ENCODE peak calls at places on chromosome 7, in five cellular contexts. M is dorsolateral prefrontal cortex; Y is CD8-positive, alpha-beta T cell; P is Panc1; C is HCT116. E is an unnamed sample.

GRCh38 chr7:77538186-77538907 is 1.3 kb downstream of the PTPN12 start:
- DNase-seq in P (peak; percentile 88), M (peak; percentile 68), Y (no peak), C (peak; percentile 90), E (peak; percentile 88)

GRCh38 chr7:50556247-50556976 is 8.8 kb downstream of the DDC start:
- DNase-seq in M (no peak), C (no peak), P (no peak), Y (no peak), E (no peak)

GRCh38 chr7:77391230-77391629 is 24.9 kb downstream of the GSAP start:
- DNase-seq in C (no peak), P (no peak), M (no peak), Y (no peak), E (no peak)

GRCh38 chr7:78006063-78006755 is 207.6 kb downstream of the PHTF2 start:
- DNase-seq in C (no peak), P (no peak), Y (no peak), M (no peak), E (no peak)

GRCh38 chr7:95630702-95631458 is 34.6 kb upstream of the PDK4 start:
- DNase-seq in Y (no peak), M (no peak), C (no peak), P (no peak), E (no peak)

GRCh38 chr7:57646901-57647246 is 196.9 kb downstream of the ZNF716 start:
- DNase-seq in C (no peak), Y (no peak), P (no peak), M (no peak), E (peak; percentile 70)

GRCh38 chr7:100681491-100682227 is 8.1 kb downstream of the GNB2 start:
- DNase-seq in C (no peak), M (no peak), P (no peak), Y (no peak), E (no peak)

GRCh38 chr7:78179827-78180226 is 381.3 kb downstream of the PHTF2 start:
- DNase-seq in C (no peak), P (no peak), M (no peak), Y (no peak), E (no peak)

GRCh38 chr7:79598351-79598750 is 144.9 kb upstream of the MAGI2 start:
- DNase-seq in P (no peak), C (no peak), M (no peak), Y (no peak), E (no peak)

GRCh38 chr7:45680776-45681175 is 106.6 kb downstream of the ADCY1 start:
- DNase-seq in C (no peak), Y (no peak), P (no peak), M (no peak), E (no peak)

GRCh38 chr7:124764847-124765400 is 668 bp downstream of the GPR37 start:
- DNase-seq in P (no peak), Y (no peak), C (no peak), M (peak; percentile 38), E (peak; percentile 46)

GRCh38 chr7:63096141-63096540 is 902.5 kb upstream of the ZNF722 start:
- DNase-seq in P (no peak), Y (no peak), M (no peak), C (no peak), E (no peak)

GRCh38 chr7:121020652-121021051 is 32.1 kb downstream of the CPED1 start:
- DNase-seq in C (no peak), M (no peak), Y (no peak), P (no peak), E (no peak)

GRCh38 chr7:47809387-47809786 is 138.9 kb downstream of the PKD1L1 start:
- DNase-seq in M (no peak), Y (no peak), C (no peak), P (no peak), E (no peak)
- H3K27ac ChIP-seq in M (no peak overlapping the region), Y (no peak overlapping the region), C (no peak overlapping the region), P (peak overlapping the region; percentile 95), E (no peak overlapping the region)

DNA sequence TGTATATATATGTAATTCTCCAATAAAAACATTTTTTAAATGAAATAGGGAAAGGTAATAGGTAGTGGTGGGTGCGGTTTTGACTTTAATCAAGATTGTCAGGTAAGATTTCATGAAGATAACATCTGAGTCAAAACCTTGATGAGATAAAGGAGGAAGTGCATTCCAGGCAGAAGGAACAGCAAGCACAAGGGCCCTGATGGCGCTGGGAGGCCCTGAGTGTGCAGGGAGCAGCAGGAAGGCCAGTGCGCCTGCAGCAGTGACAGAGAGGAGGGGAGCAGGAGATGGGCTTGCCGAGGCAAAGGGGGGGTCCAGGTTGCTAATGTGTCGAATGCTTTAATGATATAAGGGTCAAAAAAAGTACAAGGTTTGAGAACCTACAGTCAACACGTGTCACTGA is 69.8 kb downstream of the GNA12 start:
- DNase-seq in Y (no peak), P (no peak), C (no peak), M (no peak), E (no peak)
- H3K27ac ChIP-seq in Y (no peak overlapping the region), P (no peak overlapping the region), C (no peak overlapping the region), M (peak overlapping the region; percentile 84), E (no peak overlapping the region)

DNA sequence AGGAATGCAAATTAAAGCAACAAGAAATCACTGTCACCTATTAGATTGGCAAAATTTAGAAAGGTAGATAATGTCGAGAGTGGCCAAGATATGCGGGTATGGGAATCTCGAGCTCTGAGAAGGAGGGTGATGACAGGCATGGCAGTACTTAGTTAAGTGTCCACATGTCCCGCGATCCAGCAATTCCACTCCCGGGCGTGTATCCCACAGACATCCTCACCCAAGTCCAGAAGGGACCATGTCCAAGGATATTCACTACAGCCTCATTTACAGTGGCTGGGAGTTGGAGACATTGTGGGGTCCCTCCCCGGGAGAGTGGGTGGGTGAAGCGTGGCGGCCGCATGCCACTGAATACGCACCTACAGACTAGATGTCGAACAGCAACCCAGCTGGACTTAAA is 10.1 kb downstream of the KCNH2 start:
- DNase-seq in P (no peak), C (no peak), Y (no peak), M (no peak), E (no peak)
- H3K27ac ChIP-seq in P (no peak overlapping the region), C (no peak overlapping the region), Y (no peak overlapping the region), M (no peak overlapping the region), E (no peak overlapping the region)

DNA sequence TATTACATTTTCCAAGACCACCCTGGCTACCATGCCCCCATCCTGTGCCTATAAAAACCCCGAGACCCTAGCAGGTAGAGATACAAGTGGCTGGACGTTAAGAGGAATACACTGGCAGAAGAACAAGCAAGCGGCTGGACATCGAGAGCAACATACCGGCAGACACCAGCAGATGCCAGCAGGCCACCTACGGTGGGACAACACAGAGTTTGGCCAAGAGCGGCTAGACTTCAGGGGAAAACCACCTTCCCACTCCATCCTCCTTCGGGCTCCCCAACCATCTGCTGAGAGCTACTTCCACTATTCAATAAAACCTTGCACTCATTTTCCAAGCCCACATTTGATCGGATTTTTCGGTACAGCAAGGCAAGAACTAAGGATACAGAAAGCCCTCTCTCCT is 70.3 kb downstream of the ORC5 start:
- DNase-seq in Y (no peak), M (no peak), P (no peak), C (no peak), E (no peak)
- H3K27ac ChIP-seq in Y (no peak overlapping the region), M (no peak overlapping the region), P (no peak overlapping the region), C (no peak overlapping the region), E (no peak overlapping the region)

GRCh38 chr7:73833251-73833919 is 2.6 kb downstream of the CLDN4 start:
- DNase-seq in Y (no peak), P (no peak), M (no peak), C (no peak), E (no peak)
- H3K27ac ChIP-seq in Y (no peak overlapping the region), P (peak overlapping the region; percentile 84), M (no peak overlapping the region), C (peak overlapping the region; percentile 96), E (no peak overlapping the region)

DNA sequence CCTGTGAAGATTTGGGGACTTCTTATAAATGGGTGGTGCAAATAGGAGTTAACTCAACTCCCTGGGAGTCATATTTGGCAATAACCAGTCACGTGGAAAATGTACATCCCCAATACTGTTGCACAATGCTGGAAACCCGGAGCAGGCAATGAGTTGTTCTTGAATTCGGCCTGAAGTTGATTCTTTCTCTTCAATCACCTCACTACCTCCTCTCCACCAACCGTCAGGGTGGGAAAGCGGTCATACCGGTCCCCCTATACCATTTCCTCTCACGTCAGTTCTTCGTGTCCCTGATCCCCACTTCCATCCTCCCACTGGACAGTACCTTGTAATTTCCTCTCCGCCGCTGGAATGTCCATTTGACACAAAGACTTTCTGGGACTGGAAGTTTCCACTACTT is 2.8 kb downstream of the GIMAP5 start:
- DNase-seq in P (no peak), M (no peak), Y (no peak), C (no peak), E (no peak)
- H3K27ac ChIP-seq in P (no peak overlapping the region), M (peak overlapping the region; percentile 14), Y (peak overlapping the region; percentile 66), C (no peak overlapping the region), E (no peak overlapping the region)

GRCh38 chr7:92809397-92810241 is 26.8 kb downstream of the CDK6 start:
- DNase-seq in Y (peak; percentile 20), P (peak; percentile 92), C (peak; percentile 76), M (no peak), E (peak; percentile 79)

GRCh38 chr7:92808635-92809034 is 27.7 kb downstream of the CDK6 start:
- DNase-seq in P (no peak), M (no peak), Y (no peak), C (no peak), E (no peak)

GRCh38 chr7:92811158-92811557 is 25.2 kb downstream of the CDK6 start:
- DNase-seq in M (no peak), Y (no peak), P (no peak), C (no peak), E (no peak)

GRCh38 chr7:92808006-92808405 is 28.4 kb downstream of the CDK6 start:
- DNase-seq in M (no peak), C (no peak), Y (no peak), P (no peak), E (no peak)

GRCh38 chr7:92810242-92810611 is 26.1 kb downstream of the CDK6 start:
- DNase-seq in P (no peak), C (no peak), Y (no peak), M (no peak), E (peak; percentile 37)
- H3K27ac ChIP-seq in P (peak overlapping the region; percentile 99), C (peak overlapping the region; percentile 60), Y (no peak overlapping the region), M (no peak overlapping the region), E (no peak overlapping the region)

GRCh38 chr7:2981103-2981480 is 62.6 kb downstream of the CARD11 start:
- DNase-seq in P (no peak), M (no peak), C (no peak), Y (no peak), E (no peak)
- H3K27ac ChIP-seq in P (no peak overlapping the region), M (no peak overlapping the region), C (no peak overlapping the region), Y (no peak overlapping the region), E (no peak overlapping the region)